ENCODE peak calls at places on chromosomes 4 and X, in nine cellular contexts. One of them, this sample, is unnamed.

GRCh38 chrX:72554448-72555140 is 18.0 kb downstream of the HDAC8 start:
- DNase-seq in ACHN: peak; percentile 0
- DNase-seq in activated naive CD4-positive, alpha-beta T cell: no peak
- DNase-seq in hippocampal formation: no peak
- DNase-seq in RWPE1: peak; percentile 30
- DNase-seq in NCI-H2029: no peak
- DNase-seq in NCI-H510A treated with DMSO at 0.1 percent for 48 hours: no peak
- DNase-seq in HCEC 1CT: no peak
- DNase-seq in SK-MEL-5: no peak
- DNase-seq in this sample: no peak

GRCh38 chr4:82469776-82470345 is 39.5 kb downstream of the ENOPH1 start:
- DNase-seq in NCI-H2029: no peak
- DNase-seq in ACHN: no peak
- DNase-seq in HCEC 1CT: peak; percentile 50
- DNase-seq in RWPE1: no peak
- DNase-seq in NCI-H510A treated with DMSO at 0.1 percent for 48 hours: no peak
- DNase-seq in SK-MEL-5: peak; percentile 38
- DNase-seq in activated naive CD4-positive, alpha-beta T cell: no peak
- DNase-seq in hippocampal formation: peak; percentile 19
- DNase-seq in this sample: no peak

GRCh38 chrX:56729152-56729557 is at the start of gene NBDY:
- DNase-seq in RWPE1: no peak
- DNase-seq in HCEC 1CT: peak; percentile 47
- DNase-seq in NCI-H2029: peak; percentile 20
- DNase-seq in NCI-H510A treated with DMSO at 0.1 percent for 48 hours: peak; percentile 61
- DNase-seq in activated naive CD4-positive, alpha-beta T cell: no peak
- DNase-seq in SK-MEL-5: peak; percentile 71
- DNase-seq in hippocampal formation: peak; percentile 24
- DNase-seq in ACHN: peak; percentile 37
- DNase-seq in this sample: no peak

GRCh38 chr4:68654946-68655721 is 15.3 kb downstream of the UGT2B15 start:
- DNase-seq in NCI-H2029: no peak
- DNase-seq in NCI-H510A treated with DMSO at 0.1 percent for 48 hours: no peak
- DNase-seq in RWPE1: peak; percentile 36
- DNase-seq in SK-MEL-5: no peak
- DNase-seq in HCEC 1CT: no peak
- DNase-seq in activated naive CD4-positive, alpha-beta T cell: no peak
- DNase-seq in hippocampal formation: no peak
- DNase-seq in ACHN: no peak
- DNase-seq in this sample: no peak

GRCh38 chr4:139669335-139669734 is 3.7 kb downstream of the MGST2 start:
- DNase-seq in HCEC 1CT: no peak
- DNase-seq in hippocampal formation: no peak
- DNase-seq in SK-MEL-5: no peak
- DNase-seq in NCI-H510A treated with DMSO at 0.1 percent for 48 hours: no peak
- DNase-seq in RWPE1: no peak
- DNase-seq in NCI-H2029: no peak
- DNase-seq in activated naive CD4-positive, alpha-beta T cell: no peak
- DNase-seq in ACHN: no peak
- DNase-seq in this sample: no peak

GRCh38 chrX:37846141-37846540 is 1.2 kb downstream of the DYNLT3 start:
- DNase-seq in NCI-H510A treated with DMSO at 0.1 percent for 48 hours: no peak
- DNase-seq in NCI-H2029: no peak
- DNase-seq in hippocampal formation: no peak
- DNase-seq in HCEC 1CT: no peak
- DNase-seq in activated naive CD4-positive, alpha-beta T cell: no peak
- DNase-seq in SK-MEL-5: no peak
- DNase-seq in RWPE1: no peak
- DNase-seq in ACHN: no peak
- DNase-seq in this sample: no peak

GRCh38 chr4:7160439-7160838 is 31.9 kb upstream of the SORCS2 start:
- DNase-seq in NCI-H510A treated with DMSO at 0.1 percent for 48 hours: no peak
- DNase-seq in hippocampal formation: peak; percentile 60
- DNase-seq in SK-MEL-5: no peak
- DNase-seq in NCI-H2029: no peak
- DNase-seq in activated naive CD4-positive, alpha-beta T cell: no peak
- DNase-seq in ACHN: no peak
- DNase-seq in HCEC 1CT: no peak
- DNase-seq in RWPE1: no peak
- DNase-seq in this sample: no peak

GRCh38 chrX:19721726-19722370 is 165.6 kb downstream of the SH3KBP1 start:
- DNase-seq in RWPE1: no peak
- DNase-seq in hippocampal formation: peak; percentile 20
- DNase-seq in HCEC 1CT: no peak
- DNase-seq in activated naive CD4-positive, alpha-beta T cell: no peak
- DNase-seq in SK-MEL-5: peak; percentile 8
- DNase-seq in ACHN: peak; percentile 4
- DNase-seq in NCI-H2029: no peak
- DNase-seq in NCI-H510A treated with DMSO at 0.1 percent for 48 hours: no peak
- DNase-seq in this sample: no peak

GRCh38 chr4:186719925-186720694 is 3.5 kb downstream of the FAT1 start:
- DNase-seq in hippocampal formation: no peak
- DNase-seq in NCI-H2029: peak; percentile 9
- DNase-seq in ACHN: peak; percentile 44
- DNase-seq in RWPE1: no peak
- DNase-seq in NCI-H510A treated with DMSO at 0.1 percent for 48 hours: peak; percentile 5
- DNase-seq in HCEC 1CT: no peak
- DNase-seq in SK-MEL-5: peak; percentile 71
- DNase-seq in activated naive CD4-positive, alpha-beta T cell: no peak
- DNase-seq in this sample: no peak

GRCh38 chr4:77336411-77337142 is 179.6 kb downstream of the CCNG2 start:
- DNase-seq in NCI-H510A treated with DMSO at 0.1 percent for 48 hours: no peak
- DNase-seq in ACHN: no peak
- DNase-seq in SK-MEL-5: no peak
- DNase-seq in activated naive CD4-positive, alpha-beta T cell: no peak
- DNase-seq in HCEC 1CT: no peak
- DNase-seq in NCI-H2029: no peak
- DNase-seq in RWPE1: peak; percentile 23
- DNase-seq in hippocampal formation: no peak
- DNase-seq in this sample: no peak

GRCh38 chr4:174540175-174540574 is 17.9 kb upstream of the HPGD start:
- DNase-seq in NCI-H2029: no peak
- DNase-seq in SK-MEL-5: no peak
- DNase-seq in activated naive CD4-positive, alpha-beta T cell: no peak
- DNase-seq in hippocampal formation: no peak
- DNase-seq in RWPE1: no peak
- DNase-seq in NCI-H510A treated with DMSO at 0.1 percent for 48 hours: no peak
- DNase-seq in ACHN: no peak
- DNase-seq in HCEC 1CT: no peak
- DNase-seq in this sample: no peak

GRCh38 chr4:70901607-70901983 is 574 bp upstream of the MOB1B start:
- DNase-seq in activated naive CD4-positive, alpha-beta T cell: no peak
- DNase-seq in ACHN: no peak
- DNase-seq in SK-MEL-5: peak; percentile 71
- DNase-seq in hippocampal formation: no peak
- DNase-seq in NCI-H2029: no peak
- DNase-seq in NCI-H510A treated with DMSO at 0.1 percent for 48 hours: peak; percentile 46
- DNase-seq in RWPE1: no peak
- DNase-seq in HCEC 1CT: no peak
- DNase-seq in this sample: no peak

GRCh38 chrX:38515291-38515690 is 46.1 kb upstream of the TSPAN7 start:
- DNase-seq in NCI-H510A treated with DMSO at 0.1 percent for 48 hours: no peak
- DNase-seq in RWPE1: no peak
- DNase-seq in NCI-H2029: no peak
- DNase-seq in SK-MEL-5: no peak
- DNase-seq in HCEC 1CT: no peak
- DNase-seq in hippocampal formation: no peak
- DNase-seq in ACHN: no peak
- DNase-seq in activated naive CD4-positive, alpha-beta T cell: no peak
- DNase-seq in this sample: no peak

GRCh38 chr4:48347282-48347921 is 6.1 kb downstream of the SLAIN2 start:
- DNase-seq in RWPE1: no peak
- DNase-seq in NCI-H2029: no peak
- DNase-seq in HCEC 1CT: no peak
- DNase-seq in ACHN: no peak
- DNase-seq in SK-MEL-5: no peak
- DNase-seq in hippocampal formation: no peak
- DNase-seq in NCI-H510A treated with DMSO at 0.1 percent for 48 hours: no peak
- DNase-seq in activated naive CD4-positive, alpha-beta T cell: no peak
- DNase-seq in this sample: no peak

GRCh38 chr4:173748353-173748752 is 218.3 kb upstream of the HAND2 start:
- DNase-seq in NCI-H510A treated with DMSO at 0.1 percent for 48 hours: no peak
- DNase-seq in RWPE1: no peak
- DNase-seq in ACHN: no peak
- DNase-seq in SK-MEL-5: peak; percentile 54
- DNase-seq in NCI-H2029: no peak
- DNase-seq in HCEC 1CT: no peak
- DNase-seq in activated naive CD4-positive, alpha-beta T cell: no peak
- DNase-seq in hippocampal formation: no peak
- DNase-seq in this sample: no peak

GRCh38 chr4:79964020-79964714 is 108.9 kb downstream of the ANTXR2 start:
- DNase-seq in NCI-H510A treated with DMSO at 0.1 percent for 48 hours: no peak
- DNase-seq in hippocampal formation: no peak
- DNase-seq in RWPE1: no peak
- DNase-seq in SK-MEL-5: no peak
- DNase-seq in NCI-H2029: no peak
- DNase-seq in ACHN: no peak
- DNase-seq in HCEC 1CT: no peak
- DNase-seq in activated naive CD4-positive, alpha-beta T cell: no peak
- DNase-seq in this sample: no peak

GRCh38 chrX:21745756-21746155 is 12.2 kb downstream of the SMPX start:
- DNase-seq in ACHN: peak; percentile 1
- DNase-seq in activated naive CD4-positive, alpha-beta T cell: peak; percentile 0
- DNase-seq in SK-MEL-5: peak; percentile 47
- DNase-seq in NCI-H510A treated with DMSO at 0.1 percent for 48 hours: peak; percentile 2
- DNase-seq in hippocampal formation: no peak
- DNase-seq in HCEC 1CT: peak; percentile 3
- DNase-seq in NCI-H2029: no peak
- DNase-seq in RWPE1: peak; percentile 2
- DNase-seq in this sample: no peak

GRCh38 chrX:65900850-65901844 is 138.7 kb downstream of the VSIG4 start:
- DNase-seq in activated naive CD4-positive, alpha-beta T cell: no peak
- DNase-seq in NCI-H2029: no peak
- DNase-seq in RWPE1: no peak
- DNase-seq in ACHN: no peak
- DNase-seq in NCI-H510A treated with DMSO at 0.1 percent for 48 hours: no peak
- DNase-seq in hippocampal formation: no peak
- DNase-seq in HCEC 1CT: no peak
- DNase-seq in SK-MEL-5: no peak
- DNase-seq in this sample: no peak

This sample was measured in LNCaP clone FGC.